ENCODE peak calls at places on chromosomes 13 and 19, in ten cellular contexts. G is heart right ventricle, Z is iPS DF 19.7, B is pons, L is GM12891, X is T-helper 1 cell, V is germinal center, C is endodermal cell, N is pancreas, F is tibial artery. I is an unnamed sample.
A peak's percentile ranks its signal among the peaks of the same experiment; 100 is the strongest.

GRCh38 chr19:46221981-46222610 is 7.4 kb upstream of the IGFL1 start:
- DNase-seq in G (peak; percentile 42), Z (no peak), B (peak; percentile 7), L (no peak), X (no peak), V (no peak), C (peak; percentile 86), N (peak; percentile 64), F (peak; percentile 30), I (no peak)

GRCh38 chr13:32829676-32830091 is 186.5 kb upstream of the KL start:
- DNase-seq in G (no peak), Z (no peak), B (no peak), L (no peak), X (no peak), V (no peak), C (peak; percentile 83), N (no peak), F (no peak), I (no peak)

GRCh38 chr19:53867225-53868090 is at the start of gene MYADM:
- DNase-seq in G (peak; percentile 99), Z (peak; percentile 98), B (peak; percentile 98), L (peak; percentile 17), X (peak; percentile 99), V (peak; percentile 95), C (peak; percentile 100), N (peak; percentile 99), F (peak; percentile 100), I (peak; percentile 92)

GRCh38 chr19:18519962-18520847 is 1.7 kb downstream of the ELL start:
- DNase-seq in G (peak; percentile 51), Z (no peak), B (peak; percentile 54), L (no peak), X (no peak), V (peak; percentile 59), C (peak; percentile 88), N (peak; percentile 86), F (peak; percentile 58), I (peak; percentile 75)

GRCh38 chr19:31263317-31263716 is 85.9 kb downstream of the TSHZ3 start:
- DNase-seq in G (no peak), Z (no peak), B (no peak), L (no peak), X (no peak), V (no peak), C (peak; percentile 43), N (no peak), F (peak; percentile 17), I (peak; percentile 40)

GRCh38 chr19:10417598-10418280 is 2.6 kb upstream of the PDE4A start:
- DNase-seq in G (no peak), Z (no peak), B (no peak), L (no peak), X (no peak), V (no peak), C (peak; percentile 83), N (no peak), F (no peak), I (no peak)

GRCh38 chr19:16888629-16889371 is at the start of gene F2RL3:
- DNase-seq in G (peak; percentile 59), Z (no peak), B (no peak), L (peak; percentile 64), X (no peak), V (no peak), C (no peak), N (no peak), F (peak; percentile 33), I (no peak)

GRCh38 chr13:43572601-43573360 is 214.0 kb downstream of the ENOX1 start:
- DNase-seq in G (no peak), Z (no peak), B (peak; percentile 65), L (no peak), X (no peak), V (no peak), C (no peak), N (no peak), F (no peak), I (no peak)

GRCh38 chr13:33615436-33615835 is 202.5 kb upstream of the RFC3 start:
- DNase-seq in G (no peak), Z (no peak), B (no peak), L (no peak), X (no peak), V (no peak), C (no peak), N (no peak), F (no peak), I (no peak)